ENCODE peak calls at places on chromosomes 6 and 20, in five cellular contexts. V, M, Z, I and L are unnamed samples.

GRCh38 chr20:38125157-38126056 is 39.7 kb downstream of the TGM2 start:
- DNase-seq in V (peak; percentile 64), M (no peak), Z (no peak), I (peak; percentile 98), L (no peak)

GRCh38 chr6:166351715-166352285 is 9.5 kb upstream of the SFT2D1 start:
- DNase-seq in V (peak; percentile 14), M (peak; percentile 53), Z (no peak), I (no peak), L (no peak)

GRCh38 chr20:48721324-48722001 is 106.3 kb downstream of the PREX1 start:
- DNase-seq in V (no peak), M (no peak), Z (no peak), I (no peak), L (no peak)

GRCh38 chr6:25331085-25331685 is 52.0 kb downstream of the CARMIL1 start:
- DNase-seq in V (peak; percentile 39), M (no peak), Z (peak; percentile 60), I (no peak), L (peak; percentile 42)

GRCh38 chr6:160269122-160269521 is 10.5 kb upstream of the SLC22A2 start:
- DNase-seq in V (no peak), M (no peak), Z (no peak), I (no peak), L (no peak)

GRCh38 chr6:39896701-39897100 is 37.6 kb downstream of the MOCS1 start:
- DNase-seq in V (no peak), M (no peak), Z (no peak), I (no peak), L (no peak)

GRCh38 chr20:47544852-47545251 is 43.2 kb downstream of the NCOA3 start:
- DNase-seq in V (no peak), M (no peak), Z (peak; percentile 54), I (no peak), L (no peak)

GRCh38 chr20:24016560-24016959 is 28.0 kb upstream of the GGTLC1 start:
- DNase-seq in V (no peak), M (no peak), Z (no peak), I (no peak), L (no peak)

GRCh38 chr6:4999586-4999985 is 4.3 kb downstream of the RPP40 start:
- DNase-seq in V (no peak), M (no peak), Z (no peak), I (no peak), L (no peak)

GRCh38 chr6:149458196-149458595 is 26.6 kb downstream of the ZC3H12D start:
- DNase-seq in V (no peak), M (no peak), Z (peak; percentile 28), I (no peak), L (no peak)

GRCh38 chr6:21987501-21987957 is 309.3 kb downstream of the PRL start:
- DNase-seq in V (peak; percentile 75), M (peak; percentile 90), Z (peak; percentile 75), I (peak; percentile 96), L (peak; percentile 51)

GRCh38 chr20:29497261-29497671 is 1760.2 kb upstream of the DEFB115 start:
- DNase-seq in V (peak; percentile 54), M (no peak), Z (peak; percentile 5), I (no peak), L (peak; percentile 67)

GRCh38 chr20:9440891-9441290 is 73.5 kb upstream of the LAMP5 start:
- DNase-seq in V (no peak), M (no peak), Z (no peak), I (no peak), L (no peak)

GRCh38 chr6:20846602-20847028 is 312.4 kb downstream of the CDKAL1 start:
- DNase-seq in V (peak; percentile 7), M (no peak), Z (no peak), I (peak; percentile 39), L (peak; percentile 47)

GRCh38 chr6:24323632-24324337 is 34.1 kb downstream of the DCDC2 start:
- DNase-seq in V (peak; percentile 59), M (no peak), Z (peak; percentile 23), I (no peak), L (peak; percentile 31)

GRCh38 chr6:163438940-163439335 is 24.4 kb downstream of the QKI start:
- DNase-seq in V (no peak), M (peak; percentile 16), Z (peak; percentile 28), I (no peak), L (peak; percentile 32)

GRCh38 chr20:41150664-41151063 is 13.3 kb downstream of the PLCG1 start:
- DNase-seq in V (no peak), M (no peak), Z (peak; percentile 29), I (peak; percentile 96), L (no peak)

GRCh38 chr6:165047952-165048351 is 261.5 kb downstream of the C6orf118 start:
- DNase-seq in V (no peak), M (no peak), Z (no peak), I (no peak), L (no peak)

GRCh38 chr6:3732345-3733141 is 19.0 kb downstream of the PXDC1 start:
- DNase-seq in V (peak; percentile 86), M (peak; percentile 90), Z (peak; percentile 96), I (peak; percentile 88), L (peak; percentile 76)

GRCh38 chr6:11021003-11021402 is 23.1 kb downstream of the ELOVL2 start:
- DNase-seq in V (no peak), M (no peak), Z (no peak), I (no peak), L (peak; percentile 19)

GRCh38 chr6:41367700-41368099 is 32.3 kb downstream of the NCR2 start:
- DNase-seq in V (peak; percentile 77), M (peak; percentile 87), Z (peak; percentile 70), I (peak; percentile 62), L (peak; percentile 77)

GRCh38 chr6:134374486-134374885 is 56.6 kb upstream of the SGK1 start:
- DNase-seq in V (no peak), M (no peak), Z (peak; percentile 50), I (peak; percentile 28), L (no peak)

GRCh38 chr20:7859371-7859802 is 80.9 kb downstream of the HAO1 start:
- DNase-seq in V (peak; percentile 84), M (peak; percentile 62), Z (peak; percentile 79), I (peak; percentile 81), L (peak; percentile 60)

GRCh38 chr6:101398716-101399626 is 5.5 kb downstream of the GRIK2 start:
- DNase-seq in V (no peak), M (no peak), Z (no peak), I (no peak), L (no peak)

GRCh38 chr6:101401792-101402617 is 8.5 kb downstream of the GRIK2 start:
- DNase-seq in V (no peak), M (peak; percentile 40), Z (peak; percentile 24), I (no peak), L (no peak)

GRCh38 chr6:101400341-101400740 is 6.8 kb downstream of the GRIK2 start:
- DNase-seq in V (no peak), M (no peak), Z (no peak), I (no peak), L (no peak)

GRCh38 chr6:101397199-101397598 is 3.7 kb downstream of the GRIK2 start:
- DNase-seq in V (peak; percentile 29), M (no peak), Z (peak; percentile 24), I (no peak), L (peak; percentile 57)

GRCh38 chr6:101399627-101399955 is 6.1 kb downstream of the GRIK2 start:
- DNase-seq in V (no peak), M (no peak), Z (no peak), I (no peak), L (no peak)
- TF ChIP-seq EZH2 in V (no peak), M (no peak), Z (no peak), I (no peak), L (no peak)

GRCh38 chr6:108606130-108606797 is 45.5 kb downstream of the FOXO3 start:
- DNase-seq in V (no peak), M (no peak), Z (no peak), I (no peak), L (no peak)

GRCh38 chr6:108598316-108598863 is 37.7 kb downstream of the FOXO3 start:
- DNase-seq in V (no peak), M (peak; percentile 59), Z (peak; percentile 74), I (no peak), L (no peak)

GRCh38 chr6:108609276-108609769 is 48.6 kb downstream of the FOXO3 start:
- DNase-seq in V (peak; percentile 81), M (no peak), Z (peak; percentile 87), I (no peak), L (no peak)

GRCh38 chr6:108608453-108609275 is 47.9 kb downstream of the FOXO3 start:
- DNase-seq in V (peak; percentile 8), M (no peak), Z (no peak), I (no peak), L (no peak)

GRCh38 chr6:108604156-108604555 is 43.4 kb downstream of the FOXO3 start:
- DNase-seq in V (no peak), M (no peak), Z (no peak), I (no peak), L (no peak)
- TF ChIP-seq EZH2 in V (no peak), M (no peak), Z (no peak), I (no peak), L (no peak)

DNA sequence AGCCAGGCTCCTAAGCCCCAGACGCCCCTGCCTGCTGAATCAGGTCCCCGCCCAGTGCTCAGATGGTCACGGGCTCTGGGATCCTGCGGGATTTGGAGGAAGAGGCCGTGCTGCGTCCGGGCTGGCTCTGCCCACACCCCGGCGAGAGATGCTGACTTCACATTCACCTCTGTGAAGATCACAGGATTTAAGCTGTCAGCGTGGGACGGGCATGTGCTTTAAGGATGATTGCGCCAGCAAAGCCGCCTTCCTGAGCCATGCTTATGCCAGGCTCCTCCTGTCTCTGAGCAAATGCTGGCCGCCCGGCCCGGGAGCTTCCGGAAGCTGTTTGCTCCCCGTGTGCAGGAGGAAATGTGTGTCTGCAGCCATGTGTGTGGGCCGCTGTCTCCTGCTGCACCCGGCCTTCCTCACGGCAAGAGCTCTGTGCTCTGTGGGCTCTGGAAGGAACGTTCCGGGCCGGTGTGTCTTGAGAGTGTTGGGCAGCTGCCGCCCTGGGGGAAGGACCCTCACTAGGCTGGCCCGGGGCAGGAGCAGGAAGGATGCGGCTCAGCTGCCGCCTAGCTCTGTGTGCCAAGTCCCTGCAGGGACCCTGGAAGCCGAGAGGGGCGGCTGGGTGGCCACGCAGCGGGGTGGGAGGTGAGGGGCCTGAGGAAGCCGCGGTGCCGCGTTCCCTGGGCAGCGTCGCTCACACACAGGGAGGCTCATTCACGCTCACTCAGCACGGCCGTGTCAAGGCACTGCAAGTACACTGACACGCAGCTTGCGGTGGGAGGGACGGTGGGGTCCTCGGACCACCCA is 19.0 kb upstream of the BHLHE23 start:
- DNase-seq in V (peak; percentile 43), M (no peak), Z (peak; percentile 88), I (no peak), L (peak; percentile 79)
- TF ChIP-seq EZH2 in V (no peak), M (no peak), Z (no peak), I (no peak), L (no peak)

DNA sequence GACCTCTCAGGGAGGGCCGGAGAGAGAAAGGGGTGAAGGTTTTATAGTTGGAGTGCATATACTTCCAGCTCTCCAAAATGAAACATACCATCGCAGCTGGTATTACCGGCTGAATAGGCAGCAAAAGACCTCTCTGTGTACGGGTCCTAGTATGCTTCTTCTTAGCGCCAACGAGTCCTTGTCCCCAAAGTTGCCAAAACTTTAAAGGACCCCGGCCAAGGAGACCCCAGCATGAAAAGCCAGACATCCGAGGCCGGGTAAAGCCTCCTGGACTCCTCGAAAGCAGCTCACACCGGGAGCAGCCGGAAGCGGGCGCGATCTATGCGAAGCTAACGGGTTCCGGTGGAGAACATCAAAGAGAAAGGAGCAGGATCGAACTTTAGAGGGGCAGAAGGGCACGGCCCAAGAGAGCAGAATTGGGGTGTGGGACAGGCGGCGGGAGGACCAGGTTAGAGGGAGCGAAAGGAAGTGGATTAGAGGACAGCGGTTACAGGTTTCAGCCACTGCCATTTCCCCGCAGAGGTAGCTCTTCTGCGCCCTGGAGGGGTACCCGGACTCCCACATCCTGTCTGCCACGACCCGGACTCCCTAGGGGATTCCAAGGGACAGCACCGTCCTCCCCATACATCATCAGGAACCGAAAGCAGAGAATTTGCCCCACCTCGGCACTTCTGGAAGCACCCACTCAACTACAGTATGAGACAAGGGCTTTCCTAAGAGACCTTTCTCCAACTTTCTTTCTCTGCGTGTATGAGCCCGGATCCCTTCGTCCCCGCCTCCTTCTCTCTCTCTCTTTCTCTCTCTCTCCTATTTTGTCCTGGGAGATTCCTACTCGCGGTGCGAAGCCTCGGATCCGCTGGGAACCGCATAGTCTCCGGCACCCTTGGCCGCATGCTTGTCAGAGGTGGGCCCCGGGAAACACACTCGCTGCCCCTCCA is 602 bp upstream of the VGLL2 start:
- DNase-seq in V (no peak), M (peak; percentile 19), Z (peak; percentile 55), I (no peak), L (peak; percentile 16)
- TF ChIP-seq EZH2 in V (no peak), M (peak; percentile 59), Z (peak; percentile 27), I (peak; percentile 71), L (peak; percentile 88)